ENCODE peak calls at places on chromosomes 11 and 22, in ten cellular contexts. R is NCI-H774; P is NCI-H1105; O is cardiac muscle cell; Q is NCI-H1436; B is astrocyte; H is HuH-7; S is stimulated activated CD4-positive, alpha-beta T cell treated with anti-CD3 and anti-CD28 coated beads, Interleukin-2, amount 100 ng/mL, for 48 hours; Z is glutamatergic neuron; X is LoVo. A is an unnamed sample.

GRCh38 chr11:23288001-23288783 is 427.9 kb upstream of the CCDC179 start:
- DNase-seq in R (no peak), P (no peak), O (no peak), Q (no peak), B (peak), H (no peak), S (no peak), Z (no peak), X (no peak), A (no peak)

GRCh38 chr11:38646382-38646781 is 2048.3 kb upstream of the RAG2 start:
- DNase-seq in R (no peak), P (no peak), O (no peak), Q (no peak), B (no peak), H (no peak), S (no peak), Z (no peak), X (no peak), A (no peak)

GRCh38 chr11:87589082-87589481 is 551.3 kb downstream of the TMEM135 start:
- DNase-seq in R (no peak), P (no peak), O (no peak), Q (no peak), B (no peak), H (no peak), S (no peak), Z (no peak), X (no peak), A (no peak)

GRCh38 chr11:20125927-20126326 is 34.3 kb downstream of the DBX1 start:
- DNase-seq in R (no peak), P (no peak), O (no peak), Q (no peak), B (peak), H (no peak), S (no peak), Z (no peak), X (no peak), A (no peak)

GRCh38 chr11:119062779-119063178 is 4.8 kb upstream of the VPS11 start:
- DNase-seq in R (no peak), P (no peak), O (no peak), Q (no peak), B (peak), H (no peak), S (no peak), Z (no peak), X (peak), A (no peak)

GRCh38 chr11:90493379-90493778 is 270.5 kb upstream of the CHORDC1 start:
- DNase-seq in R (no peak), P (no peak), O (no peak), Q (no peak), B (no peak), H (no peak), S (no peak), Z (no peak), X (no peak), A (no peak)

GRCh38 chr11:31636983-31637382 is 127.4 kb downstream of the ELP4 start:
- DNase-seq in R (no peak), P (no peak), O (no peak), Q (no peak), B (no peak), H (no peak), S (no peak), Z (no peak), X (no peak), A (no peak)

GRCh38 chr11:8066911-8067455 is 14.0 kb upstream of the TUB start:
- DNase-seq in R (no peak), P (no peak), O (no peak), Q (no peak), B (no peak), H (no peak), S (no peak), Z (no peak), X (no peak), A (no peak)

GRCh38 chr22:27298387-27299141 is 503.0 kb downstream of the MN1 start:
- DNase-seq in R (no peak), P (no peak), O (no peak), Q (no peak), B (no peak), H (no peak), S (no peak), Z (no peak), X (no peak), A (no peak)

GRCh38 chr22:40572976-40573375 is 63.5 kb downstream of the MRTFA start:
- DNase-seq in R (no peak), P (no peak), O (no peak), Q (no peak), B (no peak), H (no peak), S (no peak), Z (no peak), X (no peak), A (no peak)

GRCh38 chr22:46073683-46074504 is 76.4 kb upstream of the PPARA start:
- DNase-seq in R (no peak), P (no peak), O (peak), Q (peak), B (no peak), H (no peak), S (no peak), Z (no peak), X (no peak), A (peak)

GRCh38 chr11:64500176-64501013 is 90.6 kb upstream of the SLC22A12 start:
- DNase-seq in R (peak), P (no peak), O (no peak), Q (no peak), B (no peak), H (peak), S (no peak), Z (no peak), X (no peak), A (peak)

GRCh38 chr11:18106688-18107087 is 806 bp upstream of the SAAL1 start:
- DNase-seq in R (no peak), P (no peak), O (no peak), Q (no peak), B (peak), H (no peak), S (no peak), Z (no peak), X (no peak), A (no peak)

GRCh38 chr11:61294717-61295595 is at the start of gene VWCE:
- DNase-seq in R (peak), P (peak), O (peak), Q (peak), B (peak), H (peak), S (peak), Z (peak), X (peak), A (peak)

GRCh38 chr11:2441171-2441570 is 3.1 kb downstream of the TRPM5 start:
- DNase-seq in R (no peak), P (no peak), O (no peak), Q (no peak), B (no peak), H (no peak), S (no peak), Z (peak), X (no peak), A (no peak)

GRCh38 chr11:106998126-106998525 is 20.1 kb downstream of the GUCY1A2 start:
- DNase-seq in R (no peak), P (no peak), O (no peak), Q (no peak), B (peak), H (no peak), S (no peak), Z (no peak), X (no peak), A (no peak)

GRCh38 chr11:69644071-69644961 is 3.4 kb downstream of the CCND1 start:
- DNase-seq in R (no peak), P (no peak), O (peak), Q (no peak), B (peak), H (no peak), S (no peak), Z (no peak), X (no peak), A (peak)

GRCh38 chr11:134785059-134785458 is 373.0 kb upstream of the B3GAT1 start:
- DNase-seq in R (no peak), P (no peak), O (no peak), Q (no peak), B (no peak), H (no peak), S (no peak), Z (no peak), X (no peak), A (no peak)

GRCh38 chr11:48096588-48097525 is 116.5 kb downstream of the PTPRJ start:
- DNase-seq in R (no peak), P (no peak), O (no peak), Q (no peak), B (peak), H (no peak), S (no peak), Z (no peak), X (no peak), A (no peak)

GRCh38 chr11:86941077-86941870 is 13.9 kb downstream of the FZD4 start:
- DNase-seq in R (no peak), P (no peak), O (no peak), Q (no peak), B (no peak), H (no peak), S (no peak), Z (no peak), X (no peak), A (no peak)

GRCh38 chr11:76592025-76592914 is 78.3 kb downstream of the LRRC32 start:
- DNase-seq in R (peak), P (no peak), O (no peak), Q (no peak), B (no peak), H (no peak), S (no peak), Z (no peak), X (no peak), A (no peak)

GRCh38 chr22:21582801-21583740 is 15.6 kb downstream of the UBE2L3 start:
- DNase-seq in R (no peak), P (peak), O (no peak), Q (no peak), B (no peak), H (no peak), S (no peak), Z (no peak), X (no peak), A (no peak)

GRCh38 chr11:114440971-114441810 is 1.9 kb downstream of the REXO2 start:
- DNase-seq in R (peak), P (peak), O (no peak), Q (no peak), B (no peak), H (no peak), S (no peak), Z (no peak), X (no peak), A (no peak)

A was measured in BE2C.